ENCODE peak calls at places on chromosome 9, in ten cellular contexts. H is T-cell; G is caudate nucleus; W is stimulated activated CD8-positive, alpha-beta memory T cell treated with anti-CD3 and anti-CD28 coated beads, Interleukin-4, amount 100 ng/mL, for 1 hour; K is NCI-H187; R is EL; F is non-pigmented ciliary epithelial cell; S is skeletal muscle cell; X is tibial artery; L is NCI-H1092. E is an unnamed sample.

GRCh38 chr9:89597711-89598707 is 6.8 kb upstream of the GADD45G start:
- DNase-seq in H (peak; percentile 34), G (peak; percentile 42), W (no peak), K (no peak), R (peak; percentile 58), F (no peak), S (no peak), X (no peak), L (peak; percentile 46), E (peak; percentile 69)

GRCh38 chr9:131721096-131721495 is 18.8 kb downstream of the RAPGEF1 start:
- DNase-seq in H (no peak), G (no peak), W (no peak), K (no peak), R (no peak), F (no peak), S (no peak), X (no peak), L (no peak), E (no peak)

GRCh38 chr9:112558476-112558875 is 71.8 kb downstream of the KIAA1958 start:
- DNase-seq in H (no peak), G (no peak), W (no peak), K (no peak), R (peak; percentile 86), F (no peak), S (no peak), X (no peak), L (no peak), E (no peak)

GRCh38 chr9:81318571-81318970 is 370.8 kb downstream of the TLE1 start:
- DNase-seq in H (no peak), G (no peak), W (no peak), K (no peak), R (peak; percentile 62), F (peak; percentile 40), S (peak; percentile 3), X (no peak), L (no peak), E (no peak)

GRCh38 chr9:33197279-33197678 is 30.1 kb upstream of the B4GALT1 start:
- DNase-seq in H (no peak), G (no peak), W (no peak), K (no peak), R (no peak), F (no peak), S (no peak), X (peak; percentile 83), L (no peak), E (no peak)

GRCh38 chr9:133448487-133448972 is 11.2 kb upstream of the CACFD1 start:
- DNase-seq in H (no peak), G (no peak), W (no peak), K (no peak), R (no peak), F (no peak), S (no peak), X (no peak), L (no peak), E (no peak)

GRCh38 chr9:130495067-130495466 is 50.3 kb downstream of the ASS1 start:
- DNase-seq in H (no peak), G (no peak), W (no peak), K (no peak), R (no peak), F (no peak), S (no peak), X (no peak), L (no peak), E (no peak)

GRCh38 chr9:7520396-7520795 is 279.2 kb downstream of the DMAC1 start:
- DNase-seq in H (no peak), G (no peak), W (no peak), K (no peak), R (no peak), F (no peak), S (no peak), X (no peak), L (no peak), E (no peak)

GRCh38 chr9:5825896-5826622 is 6.9 kb downstream of the ERMP1 start:
- DNase-seq in H (no peak), G (no peak), W (no peak), K (no peak), R (no peak), F (no peak), S (no peak), X (no peak), L (no peak), E (no peak)

GRCh38 chr9:114282926-114283325 is 40.0 kb upstream of the ORM1 start:
- DNase-seq in H (no peak), G (no peak), W (no peak), K (no peak), R (peak; percentile 92), F (peak; percentile 75), S (peak; percentile 90), X (peak; percentile 40), L (no peak), E (no peak)

GRCh38 chr9:97478301-97478981 is 23.0 kb upstream of the TMOD1 start:
- DNase-seq in H (no peak), G (no peak), W (no peak), K (no peak), R (no peak), F (no peak), S (no peak), X (no peak), L (no peak), E (no peak)

GRCh38 chr9:115034801-115035200 is 83.2 kb downstream of the TNC start:
- DNase-seq in H (no peak), G (no peak), W (no peak), K (no peak), R (peak; percentile 84), F (peak; percentile 79), S (peak; percentile 68), X (no peak), L (no peak), E (no peak)

GRCh38 chr9:127878001-127878651 is 651 bp upstream of the AK1 start:
- DNase-seq in H (no peak), G (peak; percentile 36), W (no peak), K (no peak), R (no peak), F (no peak), S (no peak), X (no peak), L (no peak), E (no peak)

E was measured in COR-L47.